ENCODE peak calls at places on chromosomes 2 and 18, in ten cellular contexts. G, D, Q, R, T, P, F, N, Y and J are unnamed samples.

GRCh38 chr18:2654828-2655152 is 736 bp upstream of the SMCHD1 start:
- DNase-seq in G (no peak), D (no peak), Q (no peak), R (no peak), T (peak), P (no peak), F (no peak), N (no peak), Y (no peak), J (no peak)

GRCh38 chr2:217412721-217413120 is 552.9 kb upstream of the TNP1 start:
- DNase-seq in G (no peak), D (no peak), Q (no peak), R (peak), T (no peak), P (peak), F (no peak), N (no peak), Y (no peak), J (no peak)

GRCh38 chr2:160399880-160400279 is 93.7 kb downstream of the RBMS1 start:
- DNase-seq in G (no peak), D (no peak), Q (no peak), R (no peak), T (no peak), P (no peak), F (no peak), N (no peak), Y (no peak), J (no peak)

GRCh38 chr2:72263043-72263780 is 115.5 kb upstream of the CYP26B1 start:
- DNase-seq in G (no peak), D (no peak), Q (no peak), R (peak), T (no peak), P (no peak), F (no peak), N (no peak), Y (no peak), J (no peak)

GRCh38 chr2:152065945-152066344 is 32.9 kb downstream of the CACNB4 start:
- DNase-seq in G (no peak), D (no peak), Q (no peak), R (no peak), T (no peak), P (no peak), F (no peak), N (no peak), Y (no peak), J (no peak)

GRCh38 chr2:222479855-222480254 is 55.5 kb downstream of the SGPP2 start:
- DNase-seq in G (no peak), D (no peak), Q (no peak), R (no peak), T (no peak), P (no peak), F (no peak), N (no peak), Y (no peak), J (no peak)

GRCh38 chr2:67574230-67574629 is 177.1 kb downstream of the ETAA1 start:
- DNase-seq in G (no peak), D (peak), Q (no peak), R (peak), T (no peak), P (no peak), F (no peak), N (no peak), Y (no peak), J (no peak)

GRCh38 chr2:176562359-176563043 is 293.3 kb downstream of the MTX2 start:
- DNase-seq in G (peak), D (no peak), Q (no peak), R (peak), T (no peak), P (no peak), F (no peak), N (no peak), Y (no peak), J (no peak)

GRCh38 chr2:33777791-33778190 is 178.7 kb upstream of the FAM98A start:
- DNase-seq in G (no peak), D (no peak), Q (no peak), R (no peak), T (no peak), P (no peak), F (no peak), N (no peak), Y (no peak), J (no peak)

GRCh38 chr2:26139269-26140183 is 33.4 kb upstream of the GAREM2 start:
- DNase-seq in G (no peak), D (no peak), Q (no peak), R (no peak), T (no peak), P (no peak), F (no peak), N (no peak), Y (no peak), J (no peak)

GRCh38 chr2:27369471-27370025 is 590 bp downstream of the EIF2B4 start:
- DNase-seq in G (no peak), D (no peak), Q (no peak), R (peak), T (no peak), P (no peak), F (no peak), N (peak), Y (no peak), J (no peak)

GRCh38 chr2:156892449-156893335 is 364.8 kb upstream of the GALNT5 start:
- DNase-seq in G (no peak), D (no peak), Q (peak), R (peak), T (no peak), P (no peak), F (no peak), N (no peak), Y (no peak), J (peak)

GRCh38 chr2:49616800-49617199 is 462.5 kb upstream of the FSHR start:
- DNase-seq in G (no peak), D (no peak), Q (no peak), R (peak), T (peak), P (no peak), F (no peak), N (no peak), Y (no peak), J (no peak)

GRCh38 chr18:59783138-59783537 is 85.9 kb upstream of the CCBE1 start:
- DNase-seq in G (no peak), D (peak), Q (no peak), R (peak), T (peak), P (no peak), F (no peak), N (peak), Y (no peak), J (peak)

GRCh38 chr2:240643093-240643810 is 18.0 kb downstream of the GPR35 start:
- DNase-seq in G (no peak), D (no peak), Q (no peak), R (no peak), T (no peak), P (no peak), F (no peak), N (peak), Y (no peak), J (no peak)

GRCh38 chr2:184654945-184655344 is 56.6 kb downstream of the ZNF804A start:
- DNase-seq in G (peak), D (no peak), Q (no peak), R (peak), T (no peak), P (no peak), F (no peak), N (no peak), Y (no peak), J (peak)

GRCh38 chr2:241842067-241842415 is 16.7 kb downstream of the PDCD1 start:
- DNase-seq in G (no peak), D (no peak), Q (no peak), R (no peak), T (no peak), P (no peak), F (no peak), N (no peak), Y (no peak), J (no peak)

GRCh38 chr2:220994841-220995240 is 577.3 kb downstream of the EPHA4 start:
- DNase-seq in G (no peak), D (no peak), Q (no peak), R (no peak), T (no peak), P (no peak), F (no peak), N (no peak), Y (no peak), J (no peak)

GRCh38 chr2:70094978-70095832 is 7.9 kb downstream of the PCBP1 start:
- DNase-seq in G (no peak), D (no peak), Q (peak), R (peak), T (peak), P (no peak), F (peak), N (peak), Y (peak), J (no peak)
- TF ChIP-seq CTCF in G (no peak), D (no peak), Q (no peak), R (no peak), T (no peak), P (no peak), F (no peak), N (no peak), Y (no peak), J (no peak)

DNA sequence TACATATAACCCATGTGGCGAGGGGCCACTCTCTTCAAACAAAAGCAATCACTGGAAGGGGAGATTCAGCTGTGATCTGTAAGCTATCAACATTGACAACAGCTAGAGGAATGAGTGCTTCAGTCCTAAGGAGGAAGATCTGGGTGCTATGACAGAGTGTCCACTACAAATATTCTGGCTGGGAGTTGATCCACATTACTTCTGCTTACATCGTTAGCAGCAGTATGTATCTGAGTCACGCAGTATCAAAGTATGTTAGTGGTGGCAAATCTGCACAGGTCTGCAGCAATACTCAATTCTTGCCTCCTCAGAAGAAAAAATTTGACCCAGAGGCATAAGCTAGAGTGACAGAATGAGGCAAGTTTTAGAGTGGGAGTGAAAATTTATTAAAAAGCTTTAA is 267.0 kb downstream of the PTH2R start:
- DNase-seq in G (no peak), D (no peak), Q (no peak), R (no peak), T (no peak), P (no peak), F (no peak), N (no peak), Y (no peak), J (no peak)
- TF ChIP-seq CTCF in G (no peak), D (no peak), Q (no peak), R (no peak), T (no peak), P (no peak), F (no peak), N (no peak), Y (no peak), J (no peak)

DNA sequence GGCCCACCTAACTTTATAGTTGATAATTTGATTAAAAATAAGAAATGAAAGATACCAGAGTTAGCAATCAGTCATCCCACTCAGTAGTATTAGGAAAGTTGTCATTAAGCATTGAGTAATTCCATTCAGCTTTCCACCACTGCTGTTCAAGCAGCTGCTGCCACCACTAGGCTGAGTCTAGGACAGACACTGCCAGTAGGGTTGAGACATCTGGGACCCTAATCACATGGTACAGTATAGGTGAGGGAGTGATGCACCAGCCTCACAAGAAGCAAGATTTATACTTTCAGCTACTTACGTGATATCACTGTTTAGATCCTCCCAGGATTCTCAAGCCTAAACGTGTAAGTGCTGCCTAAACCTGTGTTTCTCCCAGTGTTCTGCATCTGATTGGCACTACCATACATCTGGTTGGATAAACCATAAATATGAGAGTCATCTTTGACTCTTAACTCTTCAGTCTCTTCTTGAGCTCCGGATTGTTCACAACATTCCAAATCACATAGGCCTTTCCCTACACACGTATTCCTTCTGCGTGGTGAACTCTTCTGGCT is 3.2 kb downstream of the UBXN4 start:
- DNase-seq in G (no peak), D (no peak), Q (peak), R (peak), T (peak), P (no peak), F (no peak), N (no peak), Y (no peak), J (no peak)
- TF ChIP-seq CTCF in G (no peak), D (peak), Q (peak), R (no peak), T (peak), P (no peak), F (no peak), N (no peak), Y (no peak), J (no peak)

GRCh38 chr2:179875864-179876263 is 14.5 kb upstream of the ZNF385B start:
- DNase-seq in G (no peak), D (no peak), Q (no peak), R (no peak), T (no peak), P (no peak), F (no peak), N (no peak), Y (no peak), J (no peak)

GRCh38 chr2:179877601-179878364 is 16.4 kb upstream of the ZNF385B start:
- DNase-seq in G (no peak), D (no peak), Q (no peak), R (no peak), T (no peak), P (no peak), F (no peak), N (no peak), Y (no peak), J (no peak)

GRCh38 chr2:179876266-179876665 is 14.9 kb upstream of the ZNF385B start:
- DNase-seq in G (no peak), D (no peak), Q (no peak), R (no peak), T (no peak), P (no peak), F (no peak), N (no peak), Y (no peak), J (no peak)
- TF ChIP-seq CTCF in G (no peak), D (no peak), Q (no peak), R (no peak), T (no peak), P (no peak), F (no peak), N (no peak), Y (no peak), J (no peak)

DNA sequence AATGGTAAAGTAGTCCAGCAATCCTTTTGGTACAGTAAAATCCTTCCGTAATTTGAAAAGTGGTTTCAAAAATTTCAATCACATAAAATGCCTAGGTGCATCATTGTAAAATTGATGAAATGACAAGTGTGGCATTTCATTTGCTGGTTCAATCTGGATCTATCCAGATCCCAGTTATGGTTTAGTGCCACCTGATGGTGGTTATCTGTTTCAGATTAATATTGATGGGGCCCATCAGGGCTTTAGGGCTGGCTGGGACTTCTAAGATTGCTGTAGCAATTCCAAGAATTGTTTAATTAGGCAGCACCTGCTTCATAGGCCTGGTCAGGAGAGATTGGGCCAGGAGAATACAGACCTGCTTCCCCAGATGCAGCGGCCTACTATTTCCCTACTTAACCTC is 55.5 kb upstream of the PIK3C3 start:
- DNase-seq in G (no peak), D (no peak), Q (no peak), R (no peak), T (no peak), P (no peak), F (no peak), N (no peak), Y (no peak), J (no peak)
- TF ChIP-seq CTCF in G (no peak), D (peak), Q (peak), R (no peak), T (no peak), P (no peak), F (no peak), N (no peak), Y (no peak), J (no peak)

DNA sequence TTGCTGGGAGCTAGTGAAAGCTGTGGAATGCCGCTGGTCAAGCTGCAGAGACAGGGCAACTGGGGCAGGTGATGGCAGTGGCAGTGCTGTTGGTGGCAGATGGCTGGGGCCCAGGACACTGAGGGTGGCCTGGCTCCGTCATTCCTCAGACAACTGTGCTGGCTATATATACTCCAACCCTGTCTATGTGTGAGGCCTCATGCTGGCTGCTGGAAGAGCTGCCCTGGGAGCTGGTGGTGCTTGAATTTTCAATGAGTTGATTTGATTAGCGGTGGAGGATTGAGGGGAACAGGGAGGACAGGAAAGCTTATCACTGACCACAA is 66.5 kb upstream of the TMEM200C start:
- DNase-seq in G (no peak), D (no peak), Q (no peak), R (no peak), T (no peak), P (no peak), F (no peak), N (no peak), Y (no peak), J (no peak)
- TF ChIP-seq CTCF in G (no peak), D (no peak), Q (no peak), R (no peak), T (no peak), P (no peak), F (no peak), N (no peak), Y (no peak), J (no peak)

DNA sequence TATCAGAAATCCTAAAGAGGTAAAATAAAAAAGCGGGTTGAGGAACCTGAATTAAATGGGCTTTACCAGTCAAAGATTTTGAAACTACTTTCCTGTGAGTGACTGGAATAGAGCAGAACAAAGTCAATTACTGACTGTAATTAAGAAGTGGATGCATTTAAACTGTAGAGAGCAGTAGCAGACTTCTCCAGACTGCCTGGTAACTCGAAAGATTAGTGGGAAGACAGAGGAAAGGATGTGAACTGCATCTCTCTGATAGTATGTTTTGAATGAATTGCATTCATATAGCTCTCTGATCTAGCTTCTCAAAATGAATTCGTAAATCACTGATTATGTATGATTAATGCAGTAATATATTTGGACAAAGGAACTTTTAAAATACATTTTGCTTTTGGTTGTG is 303.9 kb downstream of the ARHGAP15 start:
- DNase-seq in G (no peak), D (no peak), Q (no peak), R (peak), T (no peak), P (no peak), F (no peak), N (no peak), Y (no peak), J (no peak)
- TF ChIP-seq CTCF in G (peak), D (no peak), Q (no peak), R (peak), T (no peak), P (no peak), F (peak), N (peak), Y (no peak), J (no peak)

DNA sequence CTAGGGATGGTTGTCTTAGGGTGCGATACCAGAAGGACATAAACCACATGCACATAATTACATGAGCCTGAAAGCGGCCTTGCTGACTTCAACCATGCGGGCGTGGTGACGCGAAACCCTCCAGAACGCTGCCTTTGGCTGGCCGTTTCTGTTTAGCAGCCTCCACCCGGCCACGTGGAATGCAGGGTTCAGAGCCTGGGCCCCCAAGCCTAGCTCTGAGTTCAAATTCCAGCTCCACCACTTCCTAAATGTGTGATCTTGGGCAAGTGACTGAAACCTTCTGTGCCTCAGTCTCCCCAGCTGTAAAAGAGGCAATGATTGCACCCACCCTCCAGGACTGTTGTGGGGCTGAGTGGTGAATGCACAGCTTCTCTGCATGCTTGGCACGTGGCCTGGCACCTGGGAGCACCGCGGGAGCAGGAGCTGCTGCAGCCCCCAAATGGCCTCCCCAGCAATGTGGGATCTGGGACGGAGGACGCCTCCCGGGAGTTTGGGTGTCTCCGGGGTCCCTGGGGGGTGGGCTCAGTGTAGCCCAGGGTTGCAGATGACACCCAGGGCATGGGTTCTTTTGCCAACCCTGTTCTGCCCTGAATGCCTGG is 1.5 kb downstream of the KLHL30 start:
- DNase-seq in G (no peak), D (no peak), Q (no peak), R (no peak), T (no peak), P (no peak), F (no peak), N (no peak), Y (no peak), J (no peak)
- TF ChIP-seq CTCF in G (no peak), D (no peak), Q (no peak), R (no peak), T (no peak), P (peak), F (no peak), N (no peak), Y (no peak), J (no peak)

GRCh38 chr2:234747833-234748559 is 203.8 kb upstream of the SH3BP4 start:
- DNase-seq in G (no peak), D (no peak), Q (no peak), R (no peak), T (no peak), P (no peak), F (no peak), N (no peak), Y (no peak), J (no peak)

GRCh38 chr2:234747032-234747431 is 204.8 kb upstream of the SH3BP4 start:
- DNase-seq in G (no peak), D (no peak), Q (no peak), R (peak), T (no peak), P (no peak), F (no peak), N (no peak), Y (no peak), J (no peak)

GRCh38 chr2:234754126-234754525 is 197.7 kb upstream of the SH3BP4 start:
- DNase-seq in G (no peak), D (no peak), Q (no peak), R (no peak), T (no peak), P (no peak), F (no peak), N (no peak), Y (no peak), J (peak)

GRCh38 chr2:234753701-234754100 is 198.1 kb upstream of the SH3BP4 start:
- DNase-seq in G (no peak), D (no peak), Q (no peak), R (no peak), T (no peak), P (no peak), F (no peak), N (no peak), Y (no peak), J (no peak)

GRCh38 chr2:234751275-234751938 is 200.4 kb upstream of the SH3BP4 start:
- DNase-seq in G (no peak), D (no peak), Q (no peak), R (peak), T (no peak), P (no peak), F (no peak), N (no peak), Y (no peak), J (no peak)
- TF ChIP-seq CTCF in G (no peak), D (no peak), Q (no peak), R (no peak), T (no peak), P (no peak), F (no peak), N (no peak), Y (no peak), J (no peak)